ENCODE peak calls at places on chromosomes 4 and X, in six cellular contexts. P is PC-9, H is fibroblast of lung, M is astrocyte, E is GM12878, R is OCI-LY7. O is an unnamed sample. For H3K4me1, H3K9me3 and H3K79me2, the result is how much of the 10 kb centered on the place peaks cover.

GRCh38 chrX:130771648-130772312 is 131.2 kb downstream of the ENOX2 start:
- DNase-seq in P (no peak), R (no peak), H (no peak), M (no peak), E (no peak), O (no peak)

GRCh38 chr4:56909083-56909981 is 1.6 kb downstream of the REST start:
- DNase-seq in P (no peak), R (peak), H (peak), M (peak), E (no peak), O (peak)

GRCh38 chr4:44446801-44447562 is 1.6 kb downstream of the KCTD8 start:
- DNase-seq in H (no peak), M (no peak), E (no peak), P (no peak), R (no peak), O (no peak)

GRCh38 chrX:154750301-154751120 is at the start of gene GAB3:
- DNase-seq in M (no peak), R (no peak), E (no peak), H (peak), P (no peak), O (peak)

GRCh38 chr4:55386073-55386472 is 9.7 kb upstream of the TMEM165 start:
- DNase-seq in H (peak), M (peak), R (peak), E (no peak), P (no peak), O (no peak)

GRCh38 chr4:26893491-26893890 is 32.9 kb downstream of the STIM2 start:
- DNase-seq in R (no peak), P (no peak), E (no peak), H (no peak), M (no peak), O (no peak)

GRCh38 chrX:130079824-130080406 is 30.4 kb downstream of the ELF4 start:
- DNase-seq in R (peak), H (peak), P (peak), E (no peak), M (peak), O (peak)

GRCh38 chr4:147003956-147004580 is 58.4 kb upstream of the TTC29 start:
- DNase-seq in H (no peak), R (no peak), M (no peak), P (no peak), E (no peak), O (no peak)

GRCh38 chrX:155068165-155068564 is 2.8 kb downstream of the CMC4 start:
- DNase-seq in E (no peak), P (peak), R (no peak), H (peak), M (peak), O (no peak)

GRCh38 chrX:137166591-137166990 is 132.8 kb upstream of the GPR101 start:
- DNase-seq in M (no peak), P (no peak), H (no peak), E (no peak), R (no peak), O (peak)

GRCh38 chr4:185936650-185937376 is 124.8 kb upstream of the SORBS2 start:
- DNase-seq in M (no peak), R (no peak), P (no peak), E (no peak), H (no peak), O (no peak)

GRCh38 chrX:132271330-132271729 is 52.1 kb upstream of the RAP2C start:
- DNase-seq in R (no peak), P (peak), H (peak), M (no peak), E (no peak), O (no peak)

GRCh38 chr4:7194251-7195137 is 2.2 kb downstream of the SORCS2 start:
- DNase-seq in R (peak), H (no peak), E (no peak), M (no peak), P (no peak), O (no peak)
- H3K4me1 ChIP-seq in R (under half), H (under half), E (under half), M (under half), P (half or more), O (under half)

GRCh38 chrX:20016618-20016945 is 25.7 kb upstream of the BCLAF3 start:
- DNase-seq in H (no peak), P (no peak), E (no peak), R (no peak), M (no peak), O (no peak)

GRCh38 chrX:20015422-20015821 is 24.6 kb upstream of the BCLAF3 start:
- DNase-seq in E (no peak), R (peak), P (no peak), H (no peak), M (no peak), O (no peak)

GRCh38 chrX:20011608-20012007 is 20.7 kb upstream of the BCLAF3 start:
- DNase-seq in H (no peak), M (no peak), P (no peak), E (no peak), R (no peak), O (no peak)

GRCh38 chrX:20019672-20020365 is 29.0 kb upstream of the BCLAF3 start:
- DNase-seq in R (no peak), H (no peak), P (no peak), M (no peak), E (no peak), O (no peak)

DNA sequence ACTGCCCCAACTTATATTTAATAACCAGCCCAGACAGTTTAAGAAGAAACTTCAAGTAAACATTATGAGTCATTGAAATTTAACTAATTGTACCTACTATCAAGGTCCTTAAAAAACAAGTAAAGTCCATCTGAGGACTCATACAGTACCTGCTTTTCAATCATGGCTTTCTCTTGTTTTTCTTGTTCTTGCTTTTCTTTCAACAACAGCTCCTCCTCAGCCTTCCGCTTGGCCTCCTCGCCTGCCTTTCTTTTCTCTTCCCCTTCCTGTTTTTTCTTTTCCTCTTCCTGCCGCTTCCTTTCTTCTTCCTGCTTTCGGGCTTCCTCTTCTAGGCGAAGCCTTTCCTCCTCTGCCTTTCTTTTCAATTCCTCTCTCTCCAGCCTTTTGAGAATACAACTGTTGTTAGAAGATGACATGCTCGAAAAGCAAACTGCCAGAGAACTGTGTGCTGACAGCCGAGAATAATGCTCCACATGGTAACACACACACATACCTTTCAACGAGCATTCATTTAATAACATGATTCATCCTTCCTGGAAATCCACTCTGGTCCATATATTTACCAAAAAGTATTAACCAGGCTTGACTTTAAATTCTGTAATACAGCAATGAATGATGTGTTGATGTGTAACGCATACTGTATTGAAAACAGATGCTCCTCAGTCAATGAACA is 25.2 kb upstream of the BCLAF3 start:
- DNase-seq in E (no peak), R (no peak), M (no peak), H (no peak), P (no peak), O (no peak)
- H3K9me3 ChIP-seq in E (under half), R (under half), M (under half), H (under half), P (under half), O (under half)

GRCh38 chr4:126820631-126821030 is 812.1 kb upstream of the INTU start:
- DNase-seq in M (no peak), R (no peak), P (no peak), H (no peak), E (no peak), O (no peak)
- H3K79me2 ChIP-seq in M (under half), R (under half), P (under half), H (under half), E (under half), O (under half)

GRCh38 chr4:168765726-168766125 is 244.3 kb downstream of the CBR4 start:
- DNase-seq in R (no peak), P (no peak), H (peak), E (no peak), M (peak), O (no peak)
- H3K4me1 ChIP-seq in R (under half), P (under half), H (under half), E (under half), M (under half), O (under half)

DNA sequence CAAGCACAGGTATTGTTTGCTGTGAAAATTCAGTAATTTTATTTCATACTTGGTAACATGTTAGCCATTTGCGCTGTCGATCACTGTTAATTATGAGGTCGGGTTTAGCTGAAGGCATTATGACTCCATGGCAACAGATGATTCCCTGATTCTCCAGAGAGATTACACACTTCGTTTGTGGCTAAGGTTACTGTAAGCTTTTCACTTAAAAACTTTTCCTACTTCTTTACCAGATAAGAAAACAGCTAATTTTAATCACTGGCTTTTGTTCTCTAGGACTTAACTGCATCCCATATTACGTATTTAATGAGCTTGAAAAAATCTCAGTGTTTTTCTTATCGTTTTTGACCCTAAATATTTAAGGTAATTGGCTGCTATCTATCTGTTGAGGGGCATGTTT is 2.1 kb downstream of the GSTCD start:
- DNase-seq in M (no peak), R (no peak), E (no peak), P (no peak), H (peak), O (no peak)
- H3K9me3 ChIP-seq in M (under half), R (under half), E (under half), P (under half), H (under half), O (under half)

GRCh38 chr4:39530682-39531081 is 3.4 kb upstream of the UGDH start:
- DNase-seq in R (no peak), M (no peak), E (no peak), P (no peak), H (no peak), O (no peak)
- H3K79me2 ChIP-seq in R (under half), M (under half), E (under half), P (half or more), H (under half), O (under half)

GRCh38 chr4:6116696-6117285 is 83.6 kb downstream of the JAKMIP1 start:
- DNase-seq in H (no peak), E (no peak), R (no peak), M (no peak), P (no peak), O (no peak)
- H3K4me1 ChIP-seq in H (under half), E (under half), R (under half), M (under half), P (under half), O (under half)

DNA sequence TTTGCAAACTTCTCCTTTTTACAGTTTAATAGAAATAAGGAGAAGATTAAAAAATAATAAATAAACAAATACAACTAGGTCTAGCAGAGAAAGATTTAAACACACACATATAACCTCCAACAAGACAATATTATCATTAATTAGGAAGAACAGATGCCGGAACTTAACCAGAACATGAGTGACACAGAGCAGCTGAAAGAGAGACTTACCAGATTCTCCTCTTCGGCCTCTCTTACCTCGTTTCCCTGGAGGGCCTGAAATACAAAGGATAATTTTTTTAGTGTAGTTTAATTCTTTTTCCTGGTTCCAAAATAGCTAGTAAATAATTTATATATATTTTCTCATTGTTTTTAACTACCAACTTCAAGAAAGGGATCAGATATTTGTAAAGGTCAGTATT is 252.5 kb downstream of the COL25A1 start:
- DNase-seq in R (no peak), E (no peak), M (no peak), H (no peak), P (no peak), O (no peak)
- H3K9me3 ChIP-seq in R (under half), E (under half), M (under half), H (under half), P (under half), O (under half)